ENCODE peak calls at places on chromosomes 2 and 18, in eight cellular contexts. One of them, this sample, is unnamed.

GRCh38 chr2:216987176-216987809 is 127.4 kb upstream of the TNP1 start:
- DNase-seq in vagina: no peak
- DNase-seq in sigmoid colon: peak
- DNase-seq in GM13977: no peak
- DNase-seq in NCI-H1105: no peak
- DNase-seq in ELR: no peak
- DNase-seq in ELF-1: no peak
- DNase-seq in lower lobe of right lung: no peak
- DNase-seq in this sample: no peak

GRCh38 chr18:11761553-11761952 is 72.5 kb downstream of the GNAL start:
- DNase-seq in vagina: no peak
- DNase-seq in sigmoid colon: no peak
- DNase-seq in GM13977: no peak
- DNase-seq in NCI-H1105: no peak
- DNase-seq in ELR: peak
- DNase-seq in ELF-1: peak
- DNase-seq in lower lobe of right lung: no peak
- DNase-seq in this sample: no peak

GRCh38 chr2:241804326-241805276 is 4.4 kb upstream of the NEU4 start:
- DNase-seq in vagina: peak
- DNase-seq in sigmoid colon: peak
- DNase-seq in GM13977: peak
- DNase-seq in NCI-H1105: no peak
- DNase-seq in ELR: peak
- DNase-seq in ELF-1: no peak
- DNase-seq in lower lobe of right lung: peak
- DNase-seq in this sample: peak

GRCh38 chr2:20050712-20051517 is 513 bp downstream of the LAPTM4A start:
- DNase-seq in vagina: no peak
- DNase-seq in sigmoid colon: peak
- DNase-seq in GM13977: peak
- DNase-seq in NCI-H1105: peak
- DNase-seq in ELR: peak
- DNase-seq in ELF-1: peak
- DNase-seq in lower lobe of right lung: peak
- DNase-seq in this sample: no peak

GRCh38 chr2:47307066-47307465 is 95.9 kb upstream of the MSH2 start:
- DNase-seq in vagina: no peak
- DNase-seq in sigmoid colon: no peak
- DNase-seq in GM13977: no peak
- DNase-seq in NCI-H1105: peak
- DNase-seq in ELR: no peak
- DNase-seq in ELF-1: no peak
- DNase-seq in lower lobe of right lung: no peak
- DNase-seq in this sample: no peak

GRCh38 chr18:55546873-55547704 is 40.9 kb downstream of the TCF4 start:
- DNase-seq in vagina: no peak
- DNase-seq in sigmoid colon: peak
- DNase-seq in GM13977: no peak
- DNase-seq in NCI-H1105: no peak
- DNase-seq in ELR: peak
- DNase-seq in ELF-1: peak
- DNase-seq in lower lobe of right lung: no peak
- DNase-seq in this sample: peak

GRCh38 chr2:70569559-70569958 is 15.9 kb upstream of the TGFA start:
- DNase-seq in vagina: no peak
- DNase-seq in sigmoid colon: no peak
- DNase-seq in GM13977: no peak
- DNase-seq in NCI-H1105: no peak
- DNase-seq in ELR: peak
- DNase-seq in ELF-1: no peak
- DNase-seq in lower lobe of right lung: no peak
- DNase-seq in this sample: no peak

GRCh38 chr2:26691881-26692813 is at the start of gene KCNK3:
- DNase-seq in vagina: no peak
- DNase-seq in sigmoid colon: peak
- DNase-seq in GM13977: peak
- DNase-seq in NCI-H1105: peak
- DNase-seq in ELR: peak
- DNase-seq in ELF-1: peak
- DNase-seq in lower lobe of right lung: peak
- DNase-seq in this sample: no peak

GRCh38 chr2:174341301-174341994 is 6.7 kb downstream of the SP9 start:
- DNase-seq in vagina: no peak
- DNase-seq in sigmoid colon: peak
- DNase-seq in GM13977: peak
- DNase-seq in NCI-H1105: peak
- DNase-seq in ELR: peak
- DNase-seq in ELF-1: peak
- DNase-seq in lower lobe of right lung: peak
- DNase-seq in this sample: peak

GRCh38 chr2:218476676-218477075 is 57.8 kb downstream of the VIL1 start:
- DNase-seq in vagina: no peak
- DNase-seq in sigmoid colon: peak
- DNase-seq in GM13977: no peak
- DNase-seq in NCI-H1105: no peak
- DNase-seq in ELR: no peak
- DNase-seq in ELF-1: no peak
- DNase-seq in lower lobe of right lung: no peak
- DNase-seq in this sample: no peak

GRCh38 chr18:63237486-63237885 is 82.1 kb downstream of the BCL2 start:
- DNase-seq in vagina: no peak
- DNase-seq in sigmoid colon: no peak
- DNase-seq in GM13977: no peak
- DNase-seq in NCI-H1105: no peak
- DNase-seq in ELR: peak
- DNase-seq in ELF-1: peak
- DNase-seq in lower lobe of right lung: no peak
- DNase-seq in this sample: no peak

GRCh38 chr2:241857572-241858121 is 1.0 kb downstream of the PDCD1 start:
- DNase-seq in vagina: no peak
- DNase-seq in sigmoid colon: peak
- DNase-seq in GM13977: no peak
- DNase-seq in NCI-H1105: no peak
- DNase-seq in ELR: no peak
- DNase-seq in ELF-1: no peak
- DNase-seq in lower lobe of right lung: peak
- DNase-seq in this sample: no peak

GRCh38 chr2:128091691-128092050 is 671 bp downstream of the UGGT1 start:
- DNase-seq in vagina: no peak
- DNase-seq in sigmoid colon: no peak
- DNase-seq in GM13977: no peak
- DNase-seq in NCI-H1105: no peak
- DNase-seq in ELR: peak
- DNase-seq in ELF-1: peak
- DNase-seq in lower lobe of right lung: no peak
- DNase-seq in this sample: no peak

GRCh38 chr2:54599914-54600313 is 123.5 kb upstream of the EML6 start:
- DNase-seq in vagina: no peak
- DNase-seq in sigmoid colon: peak
- DNase-seq in GM13977: no peak
- DNase-seq in NCI-H1105: no peak
- DNase-seq in ELR: no peak
- DNase-seq in ELF-1: no peak
- DNase-seq in lower lobe of right lung: peak
- DNase-seq in this sample: no peak

GRCh38 chr2:43749583-43749982 is 24.3 kb upstream of the DYNC2LI1 start:
- DNase-seq in vagina: no peak
- DNase-seq in sigmoid colon: no peak
- DNase-seq in GM13977: no peak
- DNase-seq in NCI-H1105: no peak
- DNase-seq in ELR: no peak
- DNase-seq in ELF-1: no peak
- DNase-seq in lower lobe of right lung: no peak
- DNase-seq in this sample: peak

GRCh38 chr2:206056286-206056685 is 29.7 kb downstream of the INO80D start:
- DNase-seq in vagina: no peak
- DNase-seq in sigmoid colon: no peak
- DNase-seq in GM13977: no peak
- DNase-seq in NCI-H1105: no peak
- DNase-seq in ELR: no peak
- DNase-seq in ELF-1: no peak
- DNase-seq in lower lobe of right lung: no peak
- DNase-seq in this sample: no peak

GRCh38 chr18:23355206-23355605 is 97.9 kb upstream of the RIOK3 start:
- DNase-seq in vagina: no peak
- DNase-seq in sigmoid colon: no peak
- DNase-seq in GM13977: no peak
- DNase-seq in NCI-H1105: no peak
- DNase-seq in ELR: no peak
- DNase-seq in ELF-1: no peak
- DNase-seq in lower lobe of right lung: no peak
- DNase-seq in this sample: no peak

GRCh38 chr2:178047391-178047790 is 25.2 kb downstream of the PDE11A start:
- DNase-seq in vagina: no peak
- DNase-seq in sigmoid colon: no peak
- DNase-seq in GM13977: no peak
- DNase-seq in NCI-H1105: no peak
- DNase-seq in ELR: no peak
- DNase-seq in ELF-1: no peak
- DNase-seq in lower lobe of right lung: no peak
- DNase-seq in this sample: no peak

GRCh38 chr2:9258501-9258900 is 51.9 kb downstream of the ASAP2 start:
- DNase-seq in vagina: no peak
- DNase-seq in sigmoid colon: no peak
- DNase-seq in GM13977: no peak
- DNase-seq in NCI-H1105: no peak
- DNase-seq in ELR: no peak
- DNase-seq in ELF-1: no peak
- DNase-seq in lower lobe of right lung: no peak
- DNase-seq in this sample: no peak

This sample was measured in kidney epithelial cell.